ENCODE peak calls at places on chromosome 20, in eight cellular contexts. G is SK-N-SH, E is Kasumi-1, C is esophagus squamous epithelium, W is RKO, H is NCI-H2171 treated with DMSO at 0.1 percent for 48 hours, V is transverse colon, J is NCI-H1417. S is an unnamed sample.

GRCh38 chr20:14203657-14204056 is 133.8 kb downstream of the FLRT3 start:
- DNase-seq in G (no peak), E (no peak), C (no peak), W (no peak), H (no peak), V (no peak), J (no peak), S (no peak)

GRCh38 chr20:34062651-34063482 is 49.2 kb downstream of the EIF2S2 start:
- DNase-seq in G (no peak), E (no peak), C (no peak), W (peak), H (no peak), V (no peak), J (no peak), S (no peak)

GRCh38 chr20:31560094-31560899 is 44.8 kb upstream of the ID1 start:
- DNase-seq in G (peak), E (peak), C (peak), W (peak), H (peak), V (peak), J (peak), S (no peak)

GRCh38 chr20:63711085-63711645 is 3.3 kb downstream of the ZGPAT start:
- DNase-seq in G (no peak), E (no peak), C (no peak), W (no peak), H (no peak), V (no peak), J (no peak), S (no peak)

GRCh38 chr20:25058051-25058796 is at the start of gene ACSS1:
- DNase-seq in G (peak), E (peak), C (peak), W (no peak), H (peak), V (peak), J (peak), S (peak)

GRCh38 chr20:22974354-22974753 is 60.8 kb upstream of the SSTR4 start:
- DNase-seq in G (no peak), E (peak), C (no peak), W (peak), H (no peak), V (peak), J (no peak), S (no peak)

GRCh38 chr20:36861875-36862801 is 13.8 kb upstream of the TLDC2 start:
- DNase-seq in G (peak), E (peak), C (no peak), W (peak), H (peak), V (peak), J (peak), S (no peak)

GRCh38 chr20:31856516-31856915 is 11.1 kb upstream of the FOXS1 start:
- DNase-seq in G (no peak), E (no peak), C (no peak), W (no peak), H (no peak), V (no peak), J (no peak), S (no peak)

GRCh38 chr20:7858851-7859250 is 81.4 kb downstream of the HAO1 start:
- DNase-seq in G (no peak), E (no peak), C (no peak), W (no peak), H (no peak), V (no peak), J (no peak), S (no peak)

GRCh38 chr20:49759266-49759950 is 45.7 kb upstream of the B4GALT5 start:
- DNase-seq in G (no peak), E (no peak), C (no peak), W (no peak), H (no peak), V (no peak), J (no peak), S (no peak)

GRCh38 chr20:35200255-35200654 is 26.2 kb upstream of the MMP24 start:
- DNase-seq in G (no peak), E (no peak), C (no peak), W (peak), H (no peak), V (no peak), J (no peak), S (no peak)

GRCh38 chr20:3727333-3728035 is 5.0 kb upstream of the HSPA12B start:
- DNase-seq in G (no peak), E (no peak), C (no peak), W (no peak), H (peak), V (no peak), J (peak), S (no peak)

GRCh38 chr20:19977373-19977770 is 39.8 kb upstream of the NAA20 start:
- DNase-seq in G (no peak), E (no peak), C (no peak), W (no peak), H (no peak), V (no peak), J (no peak), S (no peak)

GRCh38 chr20:59788811-59789210 is 144.6 kb downstream of the SYCP2 start:
- DNase-seq in G (no peak), E (no peak), C (no peak), W (no peak), H (no peak), V (no peak), J (no peak), S (no peak)

GRCh38 chr20:4936851-4937412 is 64.4 kb downstream of the SLC23A2 start:
- DNase-seq in G (no peak), E (no peak), C (no peak), W (no peak), H (no peak), V (no peak), J (peak), S (no peak)

GRCh38 chr20:6122111-6122872 is 538 bp downstream of the FERMT1 start:
- DNase-seq in G (no peak), E (peak), C (no peak), W (peak), H (peak), V (peak), J (peak), S (no peak)

GRCh38 chr20:57408536-57409233 is 17.5 kb downstream of the RBM38 start:
- DNase-seq in G (no peak), E (no peak), C (no peak), W (no peak), H (no peak), V (no peak), J (no peak), S (no peak)

GRCh38 chr20:32664352-32665159 is 9.2 kb downstream of the C20orf203 start:
- DNase-seq in G (no peak), E (no peak), C (no peak), W (no peak), H (no peak), V (no peak), J (no peak), S (no peak)

GRCh38 chr20:17014217-17014616 is 212.6 kb upstream of the PCSK2 start:
- DNase-seq in G (peak), E (no peak), C (no peak), W (no peak), H (no peak), V (no peak), J (peak), S (no peak)

GRCh38 chr20:45981261-45981660 is 9.3 kb upstream of the ZNF335 start:
- DNase-seq in G (no peak), E (no peak), C (no peak), W (no peak), H (no peak), V (no peak), J (no peak), S (no peak)

GRCh38 chr20:23005761-23006160 is 29.4 kb upstream of the SSTR4 start:
- DNase-seq in G (no peak), E (no peak), C (no peak), W (no peak), H (no peak), V (no peak), J (no peak), S (no peak)

GRCh38 chr20:46401478-46401860 is 4.9 kb downstream of the ELMO2 start:
- DNase-seq in G (no peak), E (no peak), C (no peak), W (no peak), H (no peak), V (no peak), J (no peak), S (peak)

GRCh38 chr20:3616250-3616649 is 46.9 kb downstream of the GFRA4 start:
- DNase-seq in G (no peak), E (no peak), C (no peak), W (no peak), H (peak), V (no peak), J (no peak), S (no peak)

GRCh38 chr20:20241966-20242365 is 125.9 kb upstream of the INSM1 start:
- DNase-seq in G (no peak), E (no peak), C (no peak), W (no peak), H (peak), V (no peak), J (peak), S (no peak)

GRCh38 chr20:48523191-48523757 is 304.5 kb downstream of the PREX1 start:
- DNase-seq in G (peak), E (peak), C (no peak), W (peak), H (no peak), V (no peak), J (no peak), S (no peak)

GRCh38 chr20:37295595-37295994 is 6.1 kb downstream of the MANBAL start:
- DNase-seq in G (no peak), E (no peak), C (no peak), W (no peak), H (peak), V (no peak), J (peak), S (no peak)

GRCh38 chr20:50283922-50284810 is 93.5 kb downstream of the CEBPB start:
- DNase-seq in G (no peak), E (peak), C (no peak), W (peak), H (no peak), V (peak), J (peak), S (no peak)

GRCh38 chr20:53959849-53960585 is 110.4 kb downstream of the BCAS1 start:
- DNase-seq in G (no peak), E (no peak), C (no peak), W (no peak), H (no peak), V (no peak), J (no peak), S (no peak)

GRCh38 chr20:46835418-46835817 is 59.2 kb upstream of the EYA2 start:
- DNase-seq in G (no peak), E (no peak), C (no peak), W (peak), H (no peak), V (no peak), J (no peak), S (no peak)

GRCh38 chr20:12528591-12529041 is 480.2 kb upstream of the SPTLC3 start:
- DNase-seq in G (no peak), E (no peak), C (no peak), W (no peak), H (peak), V (no peak), J (peak), S (no peak)

GRCh38 chr20:41426976-41427375 is 60.4 kb upstream of the EMILIN3 start:
- DNase-seq in G (no peak), E (no peak), C (no peak), W (no peak), H (no peak), V (no peak), J (no peak), S (no peak)

GRCh38 chr20:12414446-12415274 is 497.0 kb downstream of the BTBD3 start:
- DNase-seq in G (peak), E (no peak), C (no peak), W (no peak), H (peak), V (no peak), J (peak), S (no peak)

GRCh38 chr20:20009784-20010253 is 7.3 kb upstream of the NAA20 start:
- DNase-seq in G (no peak), E (no peak), C (no peak), W (no peak), H (peak), V (no peak), J (peak), S (no peak)

GRCh38 chr20:53580376-53581111 is 13.1 kb downstream of the ZNF217 start:
- DNase-seq in G (no peak), E (no peak), C (no peak), W (no peak), H (no peak), V (no peak), J (no peak), S (no peak)

GRCh38 chr20:62633571-62634329 is 8.6 kb upstream of the SLCO4A1 start:
- DNase-seq in G (no peak), E (no peak), C (no peak), W (no peak), H (no peak), V (no peak), J (no peak), S (no peak)

GRCh38 chr20:38610521-38610920 is 8.9 kb downstream of the ARHGAP40 start:
- DNase-seq in G (no peak), E (no peak), C (no peak), W (no peak), H (no peak), V (no peak), J (no peak), S (no peak)